ENCODE peak calls at places on chromosomes 13 and 19, in eight cellular contexts. J, K, O, L, F, X, Y and Q are unnamed samples.

GRCh38 chr19:1534972-1535371 is 11.1 kb downstream of the PLK5 start:
- DNase-seq in J (no peak), X (no peak), Y (no peak), K (no peak), O (no peak), L (no peak), F (no peak), Q (no peak)

GRCh38 chr13:39493966-39494365 is 109.0 kb downstream of the LHFPL6 start:
- DNase-seq in L (no peak), O (no peak), X (no peak), K (no peak), F (no peak), J (no peak), Y (no peak), Q (no peak)

GRCh38 chr19:37079238-37079637 is 1.0 kb downstream of the ZNF420 start:
- DNase-seq in J (no peak), X (no peak), O (no peak), K (no peak), Y (no peak), F (no peak), L (no peak), Q (no peak)

GRCh38 chr19:6278740-6279619 is 795 bp downstream of the MLLT1 start:
- DNase-seq in K (peak), Y (no peak), F (no peak), X (no peak), L (no peak), J (no peak), O (no peak), Q (no peak)

GRCh38 chr19:50821248-50821612 is 2.4 kb downstream of the KLK1 start:
- DNase-seq in Y (no peak), J (no peak), O (no peak), K (no peak), L (no peak), X (no peak), F (no peak), Q (no peak)

GRCh38 chr13:79413521-79413920 is 7.5 kb upstream of the RBM26 start:
- DNase-seq in L (no peak), Y (no peak), X (no peak), K (no peak), O (no peak), F (peak), J (no peak), Q (no peak)

GRCh38 chr19:2289714-2290435 is 7.9 kb upstream of the PEAK3 start:
- DNase-seq in J (no peak), F (no peak), X (no peak), K (peak), L (no peak), Y (no peak), O (no peak), Q (no peak)

GRCh38 chr19:10927691-10928562 is 512 bp downstream of the YIPF2 start:
- DNase-seq in J (peak), K (no peak), O (no peak), Y (no peak), L (no peak), F (no peak), X (no peak), Q (no peak)

GRCh38 chr13:34864650-34865049 is 77.4 kb upstream of the NBEA start:
- DNase-seq in X (no peak), Y (no peak), J (no peak), L (no peak), K (no peak), O (no peak), F (no peak), Q (no peak)

GRCh38 chr19:36939153-36939552 is 23.0 kb downstream of the ZNF568 start:
- DNase-seq in Y (no peak), X (no peak), K (no peak), J (peak), O (no peak), L (no peak), F (no peak), Q (no peak)

GRCh38 chr13:100898431-100898830 is 223.8 kb upstream of the TMTC4 start:
- DNase-seq in Y (no peak), O (no peak), K (no peak), X (no peak), L (no peak), J (no peak), F (no peak), Q (no peak)

GRCh38 chr13:47696677-47697076 is 304.4 kb downstream of the SUCLA2 start:
- DNase-seq in X (no peak), F (no peak), J (no peak), K (no peak), Y (no peak), O (no peak), L (no peak), Q (no peak)

GRCh38 chr19:42066075-42066754 is 3.8 kb downstream of the GRIK5 start:
- DNase-seq in J (peak), Y (peak), O (no peak), F (peak), X (no peak), K (no peak), L (no peak), Q (no peak)

GRCh38 chr19:49472936-49473335 is 1.1 kb upstream of the FLT3LG start:
- DNase-seq in Y (no peak), F (no peak), J (no peak), L (no peak), O (no peak), K (no peak), X (no peak), Q (no peak)